ENCODE peak calls at places on chromosomes 16 and 17, in ten cellular contexts. Y is CD8-positive, alpha-beta T cell; F is cardiac muscle cell; E is CD4-positive, alpha-beta T cell; J is GM23338; M is stomach; H is HCT116; I is AG04450; G is tibial artery; S is thoracic aorta. O is an unnamed sample.

GRCh38 chr17:80187493-80187892 is 17.7 kb downstream of the CARD14 start:
- DNase-seq in Y (no peak), F (no peak), E (no peak), J (no peak), M (peak), H (no peak), I (no peak), G (no peak), S (no peak), O (no peak)

GRCh38 chr16:14306485-14307058 is 235.5 kb downstream of the MRTFB start:
- DNase-seq in Y (no peak), F (no peak), E (no peak), J (no peak), M (no peak), H (no peak), I (no peak), G (no peak), S (no peak), O (no peak)

GRCh38 chr16:10333321-10334032 is 52.4 kb upstream of the ATF7IP2 start:
- DNase-seq in Y (no peak), F (no peak), E (no peak), J (no peak), M (no peak), H (no peak), I (no peak), G (no peak), S (no peak), O (no peak)

GRCh38 chr17:14197582-14197981 is 39.1 kb downstream of the CDRT15 start:
- DNase-seq in Y (no peak), F (no peak), E (peak), J (no peak), M (peak), H (no peak), I (no peak), G (no peak), S (no peak), O (no peak)

GRCh38 chr16:11302977-11303376 is 21.8 kb upstream of the PRM1 start:
- DNase-seq in Y (no peak), F (peak), E (no peak), J (no peak), M (peak), H (no peak), I (no peak), G (no peak), S (no peak), O (no peak)

GRCh38 chr17:42424991-42425610 is 2.0 kb upstream of the CAVIN1 start:
- DNase-seq in Y (no peak), F (no peak), E (no peak), J (no peak), M (no peak), H (no peak), I (no peak), G (no peak), S (no peak), O (no peak)

GRCh38 chr17:35080536-35080935 is 17.0 kb upstream of the RFFL start:
- DNase-seq in Y (no peak), F (no peak), E (no peak), J (no peak), M (no peak), H (no peak), I (no peak), G (no peak), S (no peak), O (no peak)

GRCh38 chr16:58472266-58472665 is 27.7 kb upstream of the NDRG4 start:
- DNase-seq in Y (no peak), F (no peak), E (no peak), J (no peak), M (no peak), H (no peak), I (no peak), G (no peak), S (no peak), O (no peak)

GRCh38 chr17:46903762-46904672 is 18.9 kb upstream of the GOSR2 start:
- DNase-seq in Y (no peak), F (no peak), E (no peak), J (no peak), M (no peak), H (no peak), I (no peak), G (no peak), S (no peak), O (no peak)

GRCh38 chr17:41863074-41863843 is 2.0 kb downstream of the KLHL11 start:
- DNase-seq in Y (no peak), F (no peak), E (no peak), J (peak), M (no peak), H (no peak), I (no peak), G (no peak), S (no peak), O (no peak)

GRCh38 chr17:65039349-65039988 is 17.1 kb downstream of the GNA13 start:
- DNase-seq in Y (no peak), F (no peak), E (no peak), J (no peak), M (no peak), H (no peak), I (no peak), G (no peak), S (no peak), O (peak)

GRCh38 chr17:50424246-50425000 is 1.6 kb upstream of the ACSF2 start:
- DNase-seq in Y (no peak), F (no peak), E (no peak), J (no peak), M (no peak), H (no peak), I (no peak), G (no peak), S (no peak), O (no peak)

GRCh38 chr17:79667121-79667715 is 56.4 kb upstream of the RBFOX3 start:
- DNase-seq in Y (no peak), F (no peak), E (no peak), J (no peak), M (no peak), H (no peak), I (no peak), G (no peak), S (no peak), O (no peak)

GRCh38 chr16:50742521-50743150 is 750 bp downstream of the CYLD start:
- DNase-seq in Y (no peak), F (no peak), E (peak), J (peak), M (no peak), H (no peak), I (no peak), G (peak), S (no peak), O (no peak)

GRCh38 chr17:21213491-21214014 is 408 bp downstream of the TMEM11 start:
- DNase-seq in Y (no peak), F (peak), E (no peak), J (peak), M (peak), H (no peak), I (no peak), G (peak), S (no peak), O (no peak)

GRCh38 chr17:78504156-78504925 is 72.9 kb downstream of the DNAH17 start:
- DNase-seq in Y (no peak), F (no peak), E (no peak), J (no peak), M (no peak), H (no peak), I (no peak), G (no peak), S (no peak), O (no peak)

GRCh38 chr16:69890114-69890890 is 60.8 kb upstream of the CLEC18A start:
- DNase-seq in Y (no peak), F (peak), E (no peak), J (peak), M (peak), H (no peak), I (no peak), G (peak), S (peak), O (peak)

GRCh38 chr17:39800540-39800939 is 62.8 kb downstream of the GRB7 start:
- DNase-seq in Y (peak), F (no peak), E (peak), J (peak), M (no peak), H (no peak), I (no peak), G (no peak), S (no peak), O (peak)

GRCh38 chr17:14748036-14748715 is 447.3 kb downstream of the HS3ST3B1 start:
- DNase-seq in Y (no peak), F (no peak), E (no peak), J (no peak), M (no peak), H (no peak), I (no peak), G (no peak), S (no peak), O (peak)

GRCh38 chr17:17732444-17732843 is 51.2 kb downstream of the RAI1 start:
- DNase-seq in Y (no peak), F (no peak), E (no peak), J (no peak), M (no peak), H (no peak), I (no peak), G (no peak), S (no peak), O (no peak)

GRCh38 chr17:78935419-78936323 is 10.5 kb upstream of the TIMP2 start:
- DNase-seq in Y (no peak), F (no peak), E (no peak), J (no peak), M (peak), H (no peak), I (peak), G (peak), S (peak), O (peak)

GRCh38 chr17:681738-682137 is 32.9 kb downstream of the VPS53 start:
- DNase-seq in Y (no peak), F (no peak), E (no peak), J (no peak), M (no peak), H (no peak), I (no peak), G (no peak), S (no peak), O (no peak)

GRCh38 chr17:680554-680953 is 34.1 kb downstream of the VPS53 start:
- DNase-seq in Y (no peak), F (no peak), E (no peak), J (no peak), M (no peak), H (no peak), I (no peak), G (no peak), S (no peak), O (no peak)

GRCh38 chr17:682150-682549 is 32.5 kb downstream of the VPS53 start:
- DNase-seq in Y (no peak), F (no peak), E (no peak), J (no peak), M (no peak), H (no peak), I (no peak), G (no peak), S (no peak), O (no peak)

GRCh38 chr17:676965-677364 is 37.7 kb downstream of the VPS53 start:
- DNase-seq in Y (no peak), F (no peak), E (no peak), J (no peak), M (no peak), H (no peak), I (no peak), G (no peak), S (no peak), O (no peak)

GRCh38 chr17:679491-679890 is 35.1 kb downstream of the VPS53 start:
- DNase-seq in Y (no peak), F (no peak), E (no peak), J (no peak), M (no peak), H (no peak), I (no peak), G (no peak), S (no peak), O (no peak)
- H3K27ac ChIP-seq in Y (no peak), F (no peak), E (no peak), J (no peak), M (no peak), H (no peak), I (no peak), G (no peak), S (no peak), O (no peak)

GRCh38 chr16:87234601-87235000 is 82.6 kb downstream of the C16orf95 start:
- DNase-seq in Y (no peak), F (no peak), E (no peak), J (no peak), M (no peak), H (no peak), I (no peak), G (no peak), S (no peak), O (no peak)

GRCh38 chr16:87238371-87238715 is 78.8 kb downstream of the C16orf95 start:
- DNase-seq in Y (no peak), F (no peak), E (no peak), J (no peak), M (no peak), H (no peak), I (no peak), G (no peak), S (no peak), O (no peak)

GRCh38 chr16:87233928-87234327 is 83.3 kb downstream of the C16orf95 start:
- DNase-seq in Y (no peak), F (no peak), E (no peak), J (peak), M (no peak), H (no peak), I (no peak), G (no peak), S (no peak), O (no peak)

GRCh38 chr16:87236516-87237115 is 80.6 kb downstream of the C16orf95 start:
- DNase-seq in Y (no peak), F (no peak), E (no peak), J (no peak), M (no peak), H (no peak), I (no peak), G (no peak), S (no peak), O (no peak)

GRCh38 chr16:87235810-87236515 is 81.2 kb downstream of the C16orf95 start:
- DNase-seq in Y (no peak), F (no peak), E (no peak), J (peak), M (no peak), H (no peak), I (no peak), G (no peak), S (no peak), O (no peak)
- TF ChIP-seq CTCF in Y (no peak), F (no peak), E (no peak), J (peak), M (no peak), H (peak), I (no peak), G (no peak), S (no peak), O (peak)

DNA sequence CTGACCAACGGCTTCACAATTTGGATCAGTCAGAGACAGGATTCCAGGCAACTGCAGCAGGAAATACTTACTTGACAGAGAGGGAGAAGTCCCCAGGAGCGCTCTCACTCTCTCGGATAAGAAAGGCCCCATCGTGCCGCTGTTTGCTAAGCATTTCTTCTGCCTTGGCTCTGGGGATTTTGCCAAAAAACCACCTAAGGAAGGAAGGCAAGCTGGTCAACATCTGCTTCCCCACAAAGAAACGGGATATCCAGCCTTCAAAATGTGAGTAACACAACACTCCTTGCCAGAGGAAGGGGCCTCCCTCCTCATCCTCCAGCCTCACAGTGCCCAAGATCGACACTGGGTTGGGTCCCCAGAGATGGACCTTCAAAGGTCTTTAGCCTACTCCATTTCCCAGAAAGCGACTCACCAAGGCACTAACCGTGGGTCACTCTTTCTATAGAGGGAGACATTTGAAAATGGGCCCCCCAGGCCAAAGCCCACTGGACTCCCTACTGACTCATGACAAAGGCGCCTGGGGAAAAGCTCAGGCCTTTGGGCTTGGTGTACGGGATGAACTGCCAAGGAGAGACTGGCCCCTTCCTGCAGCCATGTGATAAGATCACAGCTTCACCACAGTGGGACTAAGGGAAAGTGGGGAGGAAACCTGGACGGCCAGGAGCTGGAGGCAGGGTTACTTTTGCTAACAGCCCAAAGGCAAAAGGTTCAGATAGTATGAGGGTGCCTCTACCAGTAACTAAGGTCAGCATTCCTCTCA is 36.8 kb upstream of the SLC25A19 start:
- DNase-seq in Y (no peak), F (no peak), E (no peak), J (no peak), M (no peak), H (no peak), I (no peak), G (peak), S (no peak), O (no peak)
- H3K27ac ChIP-seq in Y (no peak), F (peak), E (peak), J (peak), M (no peak), H (no peak), I (peak), G (no peak), S (no peak), O (no peak)

GRCh38 chr16:56880685-56881084 is 15.7 kb downstream of the SLC12A3 start:
- DNase-seq in Y (no peak), F (no peak), E (no peak), J (no peak), M (no peak), H (no peak), I (no peak), G (no peak), S (no peak), O (no peak)

GRCh38 chr16:56880176-56880575 is 15.2 kb downstream of the SLC12A3 start:
- DNase-seq in Y (no peak), F (no peak), E (no peak), J (no peak), M (no peak), H (no peak), I (no peak), G (no peak), S (no peak), O (no peak)

GRCh38 chr16:56879276-56879675 is 14.3 kb downstream of the SLC12A3 start:
- DNase-seq in Y (no peak), F (no peak), E (no peak), J (no peak), M (no peak), H (no peak), I (no peak), G (no peak), S (no peak), O (no peak)

GRCh38 chr16:56877783-56878182 is 12.8 kb downstream of the SLC12A3 start:
- DNase-seq in Y (no peak), F (no peak), E (no peak), J (no peak), M (no peak), H (no peak), I (no peak), G (no peak), S (no peak), O (no peak)

GRCh38 chr16:56878455-56878854 is 13.4 kb downstream of the SLC12A3 start:
- DNase-seq in Y (no peak), F (no peak), E (no peak), J (no peak), M (no peak), H (no peak), I (no peak), G (no peak), S (no peak), O (no peak)
- TF ChIP-seq CTCF in Y (no peak), F (no peak), E (no peak), J (no peak), M (no peak), H (no peak), I (no peak), G (no peak), S (no peak), O (no peak)

GRCh38 chr16:29789775-29790182 is 772 bp upstream of the KIF22 start:
- DNase-seq in Y (no peak), F (no peak), E (no peak), J (peak), M (no peak), H (no peak), I (no peak), G (peak), S (no peak), O (no peak)
- H3K27ac ChIP-seq in Y (peak), F (peak), E (peak), J (peak), M (peak), H (peak), I (peak), G (peak), S (peak), O (peak)

DNA sequence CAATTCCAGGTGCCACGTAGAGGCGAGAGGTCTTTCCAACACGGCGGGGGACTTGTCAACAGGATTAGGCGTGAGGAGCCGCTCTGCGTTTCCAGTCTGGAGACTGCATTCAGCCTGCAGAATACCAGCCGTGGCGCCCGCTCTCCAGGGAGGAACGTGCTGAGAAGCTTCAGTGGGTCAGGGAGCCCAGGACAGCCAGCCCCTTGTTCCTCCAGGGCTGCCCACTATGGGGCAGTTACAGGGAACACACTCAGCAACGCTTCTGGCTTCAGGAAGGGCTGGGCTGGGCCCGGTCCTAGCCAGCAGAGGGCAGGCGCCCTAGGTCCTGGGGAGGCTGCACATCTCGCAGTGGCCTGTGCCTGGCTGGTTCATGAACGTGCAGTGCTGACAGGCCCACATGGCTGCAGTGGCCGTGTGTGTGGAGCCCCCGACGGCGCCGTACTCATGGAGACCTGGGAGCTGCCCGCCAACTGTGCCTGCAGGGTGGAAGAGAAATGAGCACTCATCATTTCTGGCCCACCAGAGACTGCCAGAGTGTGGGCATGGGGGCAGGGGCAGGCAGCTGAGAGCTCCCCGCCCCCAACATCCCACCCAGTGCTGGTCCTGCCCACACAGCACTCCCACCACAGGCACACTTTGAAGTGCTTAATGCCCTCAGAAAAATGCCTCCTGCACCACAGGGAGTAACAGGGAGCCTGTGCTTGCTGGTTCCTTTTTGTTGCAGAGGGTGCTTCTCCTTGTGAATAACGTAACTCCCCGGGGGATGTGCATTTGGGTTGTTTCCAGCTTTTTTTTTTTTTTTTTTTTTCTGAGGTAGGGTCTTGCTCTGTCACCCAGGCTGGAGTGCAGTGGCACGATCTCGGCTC is 7.0 kb upstream of the FAAP100 start:
- DNase-seq in Y (no peak), F (no peak), E (no peak), J (peak), M (no peak), H (no peak), I (no peak), G (no peak), S (no peak), O (no peak)
- TF ChIP-seq CTCF in Y (no peak), F (peak), E (no peak), J (peak), M (no peak), H (peak), I (peak), G (no peak), S (no peak), O (no peak)

DNA sequence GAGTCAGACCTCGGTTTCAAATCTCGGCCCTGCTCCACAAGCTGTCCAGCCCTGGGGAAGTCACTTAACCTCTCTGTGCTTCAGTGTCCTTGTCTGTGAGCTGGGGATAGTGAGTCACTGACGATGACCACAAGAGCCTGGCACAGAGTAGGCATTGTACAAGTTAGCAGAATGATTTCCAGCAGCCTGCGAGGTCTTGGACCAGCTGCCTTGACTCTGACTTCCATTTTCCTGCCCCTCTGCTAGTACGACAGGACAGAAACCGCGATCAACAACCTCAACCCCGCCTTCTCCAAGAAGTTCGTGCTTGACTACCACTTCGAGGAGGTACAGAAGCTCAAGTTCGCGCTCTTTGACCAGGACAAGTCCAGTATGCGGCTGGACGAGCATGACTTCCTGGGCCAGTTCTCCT is 20.7 kb downstream of the CPNE2 start:
- DNase-seq in Y (no peak), F (no peak), E (no peak), J (no peak), M (no peak), H (no peak), I (no peak), G (no peak), S (no peak), O (no peak)
- H3K27ac ChIP-seq in Y (no peak), F (peak), E (no peak), J (no peak), M (no peak), H (no peak), I (no peak), G (peak), S (peak), O (no peak)